ENCODE peak calls at places on chromosome 15, in nine cellular contexts. T is BJ; B is endothelial cell; X is GM13976; H is kidney epithelial cell; S is GM06990; J is psoas muscle; W is OCI-LY7; Q is CD8-positive, alpha-beta T cell. P is an unnamed sample.

GRCh38 chr15:68445351-68445750 is 13.4 kb upstream of the ITGA11 start:
- DNase-seq in W (no peak), J (no peak), S (no peak), Q (no peak), H (no peak), T (no peak), X (no peak), B (no peak), P (no peak)

GRCh38 chr15:40893019-40893723 is 1.1 kb upstream of the VPS18 start:
- DNase-seq in Q (no peak), B (no peak), H (no peak), X (no peak), W (no peak), T (no peak), J (no peak), S (no peak), P (no peak)

GRCh38 chr15:73700041-73700842 is 16.1 kb downstream of the CD276 start:
- DNase-seq in S (peak), W (peak), J (peak), Q (peak), X (peak), B (peak), T (no peak), H (peak), P (peak)

GRCh38 chr15:98083203-98083910 is 122.9 kb downstream of the ARRDC4 start:
- DNase-seq in W (no peak), S (no peak), B (no peak), T (no peak), H (no peak), Q (no peak), X (no peak), J (no peak), P (no peak)

GRCh38 chr15:69758810-69759410 is 306.3 kb downstream of the RPLP1 start:
- DNase-seq in W (peak), X (peak), H (no peak), T (no peak), S (peak), Q (peak), J (no peak), B (no peak), P (no peak)

GRCh38 chr15:92845109-92845508 is 55.0 kb upstream of the CHD2 start:
- DNase-seq in B (no peak), W (peak), Q (no peak), S (peak), T (no peak), H (peak), X (peak), J (no peak), P (no peak)

GRCh38 chr15:74406992-74407705 is 26.6 kb downstream of the SEMA7A start:
- DNase-seq in X (no peak), T (peak), B (no peak), W (no peak), H (peak), Q (no peak), S (no peak), J (no peak), P (no peak)

GRCh38 chr15:67125589-67126502 is 60.4 kb downstream of the SMAD3 start:
- DNase-seq in W (no peak), H (no peak), Q (no peak), J (peak), T (peak), B (no peak), X (no peak), S (no peak), P (no peak)

GRCh38 chr15:51079226-51079625 is 15.5 kb downstream of the TNFAIP8L3 start:
- DNase-seq in X (no peak), T (no peak), W (no peak), B (no peak), Q (no peak), H (no peak), J (no peak), S (no peak), P (no peak)

GRCh38 chr15:91694131-91694828 is 159.2 kb upstream of the SLCO3A1 start:
- DNase-seq in S (no peak), J (peak), T (no peak), W (no peak), X (no peak), Q (no peak), B (no peak), H (no peak), P (no peak)

GRCh38 chr15:80934761-80935221 is 54.8 kb downstream of the MESD start:
- DNase-seq in S (no peak), Q (no peak), T (no peak), W (no peak), X (no peak), H (peak), J (no peak), B (peak), P (no peak)

GRCh38 chr15:30885814-30886213 is 17.9 kb upstream of the FAN1 start:
- DNase-seq in H (no peak), W (no peak), B (peak), T (no peak), J (no peak), X (no peak), S (no peak), Q (no peak), P (no peak)

GRCh38 chr15:61256231-61256630 is 27.1 kb upstream of the RORA start:
- DNase-seq in H (no peak), J (no peak), W (no peak), S (no peak), X (no peak), Q (no peak), T (no peak), B (no peak), P (no peak)

GRCh38 chr15:88487176-88487795 is 19.8 kb downstream of the MRPS11 start:
- DNase-seq in H (no peak), B (no peak), T (no peak), X (no peak), S (no peak), Q (no peak), J (no peak), W (no peak), P (no peak)

GRCh38 chr15:39580630-39581500 is at the start of gene THBS1:
- DNase-seq in T (peak), H (peak), B (peak), S (peak), X (peak), Q (peak), J (peak), W (no peak), P (peak)

GRCh38 chr15:38996111-38996541 is 431.5 kb upstream of the RASGRP1 start:
- DNase-seq in H (peak), B (no peak), W (no peak), X (no peak), J (no peak), T (peak), Q (no peak), S (no peak), P (no peak)

GRCh38 chr15:78811124-78811824 is at the start of gene ADAMTS7:
- DNase-seq in S (peak), Q (peak), J (peak), H (peak), B (peak), X (peak), W (peak), T (no peak), P (peak)

GRCh38 chr15:90231028-90232017 is 2.4 kb downstream of the CIB1 start:
- DNase-seq in H (no peak), B (no peak), X (peak), W (peak), S (peak), T (no peak), Q (peak), J (no peak), P (no peak)

GRCh38 chr15:86863226-86863915 is 783.7 kb downstream of the AGBL1 start:
- DNase-seq in S (no peak), X (no peak), Q (no peak), T (no peak), J (peak), H (peak), W (no peak), B (no peak), P (no peak)

GRCh38 chr15:56390739-56391267 is 25.6 kb downstream of the TEX9 start:
- DNase-seq in T (no peak), W (no peak), H (no peak), X (no peak), S (no peak), J (no peak), B (no peak), Q (no peak), P (no peak)

DNA sequence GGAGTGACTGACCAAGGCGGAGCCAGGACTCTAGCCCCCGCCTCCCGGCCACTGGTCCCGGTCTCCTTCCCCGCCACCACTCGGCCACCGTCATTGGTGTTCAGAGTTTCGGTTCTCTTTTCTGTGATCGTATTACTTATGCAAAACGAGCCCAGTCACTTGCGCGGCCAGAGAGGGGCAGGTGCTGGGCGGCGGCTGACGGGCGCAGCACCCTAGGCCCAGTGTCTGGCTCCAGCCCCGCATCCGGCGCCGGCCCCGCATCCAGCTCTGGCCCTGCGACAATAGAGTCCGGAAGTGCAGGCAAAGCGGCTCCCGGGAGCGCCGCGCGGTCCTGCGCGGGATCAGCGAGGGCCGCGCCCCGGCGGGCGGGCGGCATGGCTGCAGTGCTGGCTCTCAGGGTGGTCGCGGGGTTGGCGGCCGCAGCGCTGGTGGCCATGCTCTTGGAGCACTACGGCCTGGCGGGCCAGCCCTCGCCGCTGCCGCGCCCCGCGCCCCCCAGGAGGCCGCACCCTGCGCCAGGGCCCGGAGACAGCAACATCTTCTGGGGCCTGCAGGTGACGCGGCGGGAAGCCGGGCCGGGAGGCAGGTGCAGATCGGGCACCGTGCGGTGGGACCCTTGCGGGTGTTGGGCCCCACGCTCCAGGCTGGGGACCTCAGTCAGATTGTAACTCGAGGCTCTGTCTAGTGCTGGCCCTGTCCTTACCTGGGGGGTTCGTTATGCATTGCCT is at the start of gene TMEM62:
- DNase-seq in X (peak), B (peak), Q (peak), H (no peak), J (peak), W (peak), S (peak), T (no peak), P (peak)
- TF ChIP-seq CTCF in X (no peak), B (no peak), Q (no peak), H (no peak), J (no peak), W (peak), S (no peak), T (no peak), P (no peak)

GRCh38 chr15:65633752-65634151 is 12.0 kb downstream of the SLC24A1 start:
- DNase-seq in J (no peak), B (no peak), T (no peak), W (no peak), S (no peak), Q (no peak), H (no peak), X (no peak), P (no peak)

GRCh38 chr15:65632780-65633384 is 11.1 kb downstream of the SLC24A1 start:
- DNase-seq in Q (no peak), H (no peak), S (no peak), T (no peak), X (no peak), W (no peak), J (no peak), B (no peak), P (no peak)

GRCh38 chr15:65629548-65629947 is 7.8 kb downstream of the SLC24A1 start:
- DNase-seq in T (no peak), X (no peak), W (no peak), J (no peak), B (no peak), Q (no peak), H (no peak), S (no peak), P (no peak)

GRCh38 chr15:65630760-65631159 is 9.0 kb downstream of the SLC24A1 start:
- DNase-seq in X (no peak), W (no peak), S (peak), T (no peak), B (no peak), J (no peak), H (no peak), Q (no peak), P (no peak)

DNA sequence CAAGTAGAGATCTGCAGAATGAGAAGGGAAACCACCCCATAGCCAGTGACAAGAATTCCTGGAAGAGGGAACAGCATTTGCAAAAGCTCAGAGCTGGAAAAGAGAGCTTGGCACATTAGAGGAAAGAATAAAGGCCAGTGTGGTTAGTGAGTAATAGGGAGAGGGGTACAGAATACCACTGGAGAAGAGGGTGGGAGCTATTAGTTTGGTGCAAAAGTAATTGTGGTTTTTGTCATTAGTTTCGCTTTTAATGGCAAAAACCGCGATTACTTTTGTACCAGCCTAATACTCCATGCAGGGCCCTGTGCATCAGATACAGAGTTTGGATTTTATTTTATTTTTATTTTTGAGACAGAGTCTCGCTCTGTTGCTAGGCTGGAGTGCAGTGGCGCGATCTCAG is 9.8 kb downstream of the SLC24A1 start:
- DNase-seq in X (no peak), W (no peak), S (peak), Q (no peak), B (no peak), H (no peak), J (no peak), T (no peak), P (no peak)
- TF ChIP-seq CTCF in X (no peak), W (no peak), S (no peak), Q (no peak), B (no peak), H (no peak), J (no peak), T (no peak), P (no peak)

GRCh38 chr15:62549345-62549970 is 384.4 kb upstream of the C2CD4B start:
- DNase-seq in H (no peak), Q (no peak), W (peak), X (no peak), B (peak), S (no peak), J (no peak), T (no peak), P (no peak)
- TF ChIP-seq CTCF in H (peak), Q (peak), W (peak), X (peak), B (peak), S (peak), J (peak), T (peak), P (peak)

DNA sequence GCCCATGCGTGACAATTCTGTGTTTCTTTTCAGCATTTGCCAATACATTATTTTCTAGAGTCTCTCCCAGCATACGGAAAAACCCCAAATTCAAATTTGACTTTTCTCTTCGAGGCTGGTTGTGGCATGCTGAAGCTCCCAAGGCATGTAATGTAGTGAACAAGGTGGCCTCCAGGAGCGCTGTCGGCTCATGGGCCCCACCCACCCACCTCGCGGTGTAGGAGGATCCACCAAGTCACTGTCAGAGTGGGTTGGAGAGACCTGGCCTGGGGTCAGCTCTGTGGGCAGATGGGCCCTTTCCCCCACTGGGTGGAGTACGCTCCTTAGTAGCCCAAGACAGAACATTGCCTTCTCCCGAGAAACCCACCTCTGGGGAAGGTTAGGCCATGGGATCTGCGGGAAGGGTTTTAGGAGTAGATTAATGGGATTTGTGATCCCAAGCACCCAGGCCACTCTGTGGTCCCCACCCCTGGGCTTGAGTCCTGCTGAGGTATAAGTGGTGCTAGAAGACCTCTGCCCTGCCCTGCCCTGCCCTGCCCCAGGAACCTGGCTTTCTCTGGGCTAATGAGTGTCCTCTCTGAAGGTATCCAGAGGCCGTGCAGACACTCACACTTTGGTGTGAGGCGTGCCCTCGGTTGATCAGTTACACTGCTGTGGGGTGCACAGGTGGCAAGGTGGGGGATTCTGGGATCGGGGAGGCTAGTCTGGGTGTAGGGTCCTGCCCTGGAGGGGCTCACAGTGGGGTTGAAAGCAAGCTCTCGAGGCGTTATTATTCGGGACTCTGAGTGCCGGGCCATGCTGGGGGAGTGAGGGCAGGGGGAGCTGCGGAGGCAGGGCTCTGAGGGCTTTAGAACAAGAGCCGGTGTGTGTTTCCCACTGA is 97.9 kb downstream of the APBA2 start:
- DNase-seq in J (no peak), T (no peak), Q (no peak), H (no peak), B (no peak), S (no peak), W (peak), X (no peak), P (no peak)
- TF ChIP-seq CTCF in J (no peak), T (no peak), Q (no peak), H (peak), B (peak), S (no peak), W (peak), X (no peak), P (no peak)

GRCh38 chr15:43524254-43524847 is 6.9 kb downstream of the MAP1A start:
- DNase-seq in W (peak), Q (peak), J (no peak), T (no peak), S (no peak), B (no peak), X (peak), H (no peak), P (no peak)
- TF ChIP-seq CTCF in W (peak), Q (no peak), J (no peak), T (no peak), S (peak), B (no peak), X (no peak), H (no peak), P (no peak)

GRCh38 chr15:100869151-100869999 is 10.3 kb upstream of the ALDH1A3 start:
- DNase-seq in W (peak), B (peak), H (no peak), X (no peak), J (no peak), T (no peak), Q (no peak), S (no peak), P (no peak)
- TF ChIP-seq CTCF in W (peak), B (peak), H (peak), X (peak), J (no peak), T (peak), Q (peak), S (peak), P (peak)

DNA sequence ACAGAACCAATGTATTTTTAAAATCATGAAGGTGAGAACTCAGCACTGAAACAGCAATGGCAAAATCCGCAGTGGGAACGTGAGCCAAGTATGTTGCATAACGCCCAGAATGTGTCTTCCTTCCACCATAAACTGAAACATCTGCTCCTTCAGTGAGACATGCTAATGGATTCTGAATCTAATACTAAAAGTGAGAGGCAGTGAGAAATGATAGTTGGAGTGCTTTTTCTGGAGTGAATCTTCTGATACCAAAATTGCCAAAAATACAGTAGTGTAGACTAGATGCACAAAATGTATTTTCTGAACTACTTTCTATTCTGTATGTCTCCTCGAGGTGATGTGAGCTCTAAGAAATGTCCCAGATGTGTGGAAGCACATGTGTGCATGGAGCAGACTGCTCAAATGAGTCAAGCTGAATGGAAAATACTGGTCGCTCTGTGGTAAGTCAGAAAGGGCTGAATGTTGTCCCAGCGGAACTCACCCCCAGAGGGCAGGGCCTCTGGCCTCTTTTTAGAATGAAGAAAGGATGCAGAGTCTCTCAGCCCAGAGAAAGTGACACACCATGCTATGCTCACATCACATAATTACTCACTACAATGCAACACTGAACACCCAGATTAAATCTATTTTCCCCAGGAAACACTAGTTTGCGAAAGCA is 73.0 kb downstream of the ATP10A start:
- DNase-seq in J (peak), H (no peak), W (peak), Q (no peak), B (no peak), X (no peak), S (no peak), T (peak), P (no peak)
- TF ChIP-seq CTCF in J (no peak), H (no peak), W (peak), Q (no peak), B (no peak), X (no peak), S (no peak), T (no peak), P (no peak)

P was measured in mesothelial cell of epicardium.